ENCODE peak calls at places on chromosomes 4 and X, in four cellular contexts. One of them, this sample, is unnamed.

GRCh38 chr4:83113429-83113786 is 1.1 kb downstream of the PLAC8 start:
- DNase-seq in K562: no peak
- DNase-seq in H1: no peak
- DNase-seq in HepG2: no peak
- DNase-seq in this sample: no peak

GRCh38 chrX:78532363-78532762 is 126.8 kb downstream of the RTL3 start:
- DNase-seq in K562: no peak
- DNase-seq in H1: no peak
- DNase-seq in HepG2: no peak
- DNase-seq in this sample: no peak

GRCh38 chr4:660401-660800 is 13.7 kb downstream of the ATP5ME start:
- DNase-seq in K562: no peak
- DNase-seq in H1: no peak
- DNase-seq in HepG2: no peak
- DNase-seq in this sample: no peak

GRCh38 chrX:74349387-74349786 is 45.4 kb downstream of the ZCCHC13 start:
- DNase-seq in K562: no peak
- DNase-seq in H1: no peak
- DNase-seq in HepG2: peak
- DNase-seq in this sample: no peak

GRCh38 chrX:72201836-72202536 is 20.4 kb downstream of the PIN4 start:
- DNase-seq in K562: no peak
- DNase-seq in H1: no peak
- DNase-seq in HepG2: no peak
- DNase-seq in this sample: no peak

GRCh38 chrX:153474718-153475117 is 4.3 kb upstream of the HAUS7 start:
- DNase-seq in K562: peak
- DNase-seq in H1: no peak
- DNase-seq in HepG2: no peak
- DNase-seq in this sample: no peak

GRCh38 chr4:173404296-173404865 is 5.5 kb upstream of the SCRG1 start:
- DNase-seq in K562: no peak
- DNase-seq in H1: no peak
- DNase-seq in HepG2: no peak
- DNase-seq in this sample: no peak

GRCh38 chr4:55386073-55386472 is 9.7 kb upstream of the TMEM165 start:
- DNase-seq in K562: peak
- DNase-seq in H1: no peak
- DNase-seq in HepG2: peak
- DNase-seq in this sample: no peak

GRCh38 chrX:22314692-22315091 is 42.0 kb downstream of the CBLL2 start:
- DNase-seq in K562: no peak
- DNase-seq in H1: no peak
- DNase-seq in HepG2: no peak
- DNase-seq in this sample: no peak

GRCh38 chr4:110195561-110196205 is 2.7 kb downstream of the ELOVL6 start:
- DNase-seq in K562: no peak
- DNase-seq in H1: no peak
- DNase-seq in HepG2: no peak
- DNase-seq in this sample: no peak

GRCh38 chr4:137212601-137213000 is 319.7 kb downstream of the PCDH18 start:
- DNase-seq in K562: no peak
- DNase-seq in H1: no peak
- DNase-seq in HepG2: no peak
- DNase-seq in this sample: no peak

GRCh38 chrX:129566081-129566480 is 26.0 kb downstream of the OCRL start:
- DNase-seq in K562: no peak
- DNase-seq in H1: no peak
- DNase-seq in HepG2: no peak
- DNase-seq in this sample: no peak

GRCh38 chr4:92163348-92163747 is 140.4 kb upstream of the GRID2 start:
- DNase-seq in K562: no peak
- DNase-seq in H1: no peak
- DNase-seq in HepG2: no peak
- DNase-seq in this sample: peak

GRCh38 chr4:81905966-81906365 is 434.3 kb upstream of the RASGEF1B start:
- DNase-seq in K562: no peak
- DNase-seq in H1: no peak
- DNase-seq in HepG2: peak
- DNase-seq in this sample: no peak

GRCh38 chrX:63754860-63755579 is 30.0 kb downstream of the ARHGEF9 start:
- DNase-seq in K562: peak
- DNase-seq in H1: peak
- DNase-seq in HepG2: peak
- DNase-seq in this sample: peak

GRCh38 chrX:51148848-51149247 is 183.8 kb upstream of the NUDT10 start:
- DNase-seq in K562: no peak
- DNase-seq in H1: peak
- DNase-seq in HepG2: no peak
- DNase-seq in this sample: no peak

GRCh38 chrX:12497832-12498591 is 293.2 kb upstream of the PRPS2 start:
- DNase-seq in K562: peak
- DNase-seq in H1: no peak
- DNase-seq in HepG2: no peak
- DNase-seq in this sample: peak

GRCh38 chrX:47562615-47563243 is 1.7 kb downstream of the ARAF start:
- DNase-seq in K562: no peak
- DNase-seq in H1: no peak
- DNase-seq in HepG2: no peak
- DNase-seq in this sample: peak

GRCh38 chr4:8083086-8083825 is 75.4 kb downstream of the ABLIM2 start:
- DNase-seq in K562: no peak
- DNase-seq in H1: no peak
- DNase-seq in HepG2: no peak
- DNase-seq in this sample: no peak

GRCh38 chr4:1029957-1030520 is 18.6 kb downstream of the FGFRL1 start:
- DNase-seq in K562: peak
- DNase-seq in H1: no peak
- DNase-seq in HepG2: no peak
- DNase-seq in this sample: no peak

GRCh38 chr4:89024051-89024675 is 32.8 kb downstream of the FAM13A start:
- DNase-seq in K562: peak
- DNase-seq in H1: no peak
- DNase-seq in HepG2: peak
- DNase-seq in this sample: peak

GRCh38 chrX:97844943-97845342 is 961.2 kb downstream of the RPA4 start:
- DNase-seq in K562: no peak
- DNase-seq in H1: no peak
- DNase-seq in HepG2: no peak
- DNase-seq in this sample: no peak

GRCh38 chr4:139740531-139741041 is 75.0 kb downstream of the MGST2 start:
- DNase-seq in K562: no peak
- DNase-seq in H1: no peak
- DNase-seq in HepG2: peak
- DNase-seq in this sample: peak

GRCh38 chr4:38980903-38981676 is 51.1 kb downstream of the TMEM156 start:
- DNase-seq in K562: no peak
- DNase-seq in H1: no peak
- DNase-seq in HepG2: peak
- DNase-seq in this sample: no peak

GRCh38 chrX:69538321-69538876 is 34.3 kb downstream of the NALF2 start:
- DNase-seq in K562: peak
- DNase-seq in H1: peak
- DNase-seq in HepG2: peak
- DNase-seq in this sample: peak

GRCh38 chr4:42512226-42512625 is 114.9 kb downstream of the SHISA3 start:
- DNase-seq in K562: no peak
- DNase-seq in H1: no peak
- DNase-seq in HepG2: no peak
- DNase-seq in this sample: no peak

GRCh38 chrX:5632887-5633286 is 595.8 kb downstream of the NLGN4X start:
- DNase-seq in K562: no peak
- DNase-seq in H1: no peak
- DNase-seq in HepG2: no peak
- DNase-seq in this sample: no peak

GRCh38 chr4:165085946-165086345 is 26.7 kb downstream of the TMEM192 start:
- DNase-seq in K562: no peak
- DNase-seq in H1: no peak
- DNase-seq in HepG2: no peak
- DNase-seq in this sample: no peak

GRCh38 chr4:5638976-5639375 is 69.4 kb downstream of the EVC2 start:
- DNase-seq in K562: no peak
- DNase-seq in H1: no peak
- DNase-seq in HepG2: no peak
- DNase-seq in this sample: no peak

GRCh38 chr4:86973668-86974067 is 38.9 kb downstream of the AFF1 start:
- DNase-seq in K562: no peak
- DNase-seq in H1: no peak
- DNase-seq in HepG2: peak
- DNase-seq in this sample: no peak

GRCh38 chr4:155442267-155443105 is 65.7 kb upstream of the MAP9 start:
- DNase-seq in K562: peak
- DNase-seq in H1: peak
- DNase-seq in HepG2: peak
- DNase-seq in this sample: peak

GRCh38 chr4:178185517-178185916 is 743.3 kb upstream of the AGA start:
- DNase-seq in K562: no peak
- DNase-seq in H1: no peak
- DNase-seq in HepG2: no peak
- DNase-seq in this sample: no peak

GRCh38 chr4:102321260-102321991 is 23.9 kb downstream of the SLC39A8 start:
- DNase-seq in K562: no peak
- DNase-seq in H1: no peak
- DNase-seq in HepG2: no peak
- DNase-seq in this sample: no peak

GRCh38 chrX:816411-816810 is 185.8 kb downstream of the SHOX start:
- DNase-seq in K562: no peak
- DNase-seq in H1: no peak
- DNase-seq in HepG2: no peak
- DNase-seq in this sample: no peak

GRCh38 chr4:2333356-2333841 is 71.5 kb upstream of the MXD4 start:
- DNase-seq in K562: peak
- DNase-seq in H1: no peak
- DNase-seq in HepG2: no peak
- DNase-seq in this sample: no peak

GRCh38 chr4:71147261-71147660 is 153.8 kb downstream of the DCK start:
- DNase-seq in K562: no peak
- DNase-seq in H1: no peak
- DNase-seq in HepG2: no peak
- DNase-seq in this sample: no peak

GRCh38 chrX:10329984-10330383 is 173.2 kb downstream of the CLCN4 start:
- DNase-seq in K562: no peak
- DNase-seq in H1: no peak
- DNase-seq in HepG2: no peak
- DNase-seq in this sample: no peak

GRCh38 chrX:23953908-23954269 is 46.1 kb downstream of the CXorf58 start:
- DNase-seq in K562: peak
- DNase-seq in H1: no peak
- DNase-seq in HepG2: no peak
- DNase-seq in this sample: no peak

GRCh38 chr4:28351826-28352225 is 1491.2 kb downstream of the STIM2 start:
- DNase-seq in K562: no peak
- DNase-seq in H1: no peak
- DNase-seq in HepG2: no peak
- DNase-seq in this sample: no peak

GRCh38 chr4:138235419-138235952 is 6.7 kb downstream of the SLC7A11 start:
- DNase-seq in K562: peak
- DNase-seq in H1: no peak
- DNase-seq in HepG2: no peak
- DNase-seq in this sample: peak
- TF ChIP-seq CEBPB in K562: no peak
- TF ChIP-seq CEBPB in H1: no peak
- TF ChIP-seq CEBPB in HepG2: no peak
- TF ChIP-seq CEBPB in this sample: no peak

DNA sequence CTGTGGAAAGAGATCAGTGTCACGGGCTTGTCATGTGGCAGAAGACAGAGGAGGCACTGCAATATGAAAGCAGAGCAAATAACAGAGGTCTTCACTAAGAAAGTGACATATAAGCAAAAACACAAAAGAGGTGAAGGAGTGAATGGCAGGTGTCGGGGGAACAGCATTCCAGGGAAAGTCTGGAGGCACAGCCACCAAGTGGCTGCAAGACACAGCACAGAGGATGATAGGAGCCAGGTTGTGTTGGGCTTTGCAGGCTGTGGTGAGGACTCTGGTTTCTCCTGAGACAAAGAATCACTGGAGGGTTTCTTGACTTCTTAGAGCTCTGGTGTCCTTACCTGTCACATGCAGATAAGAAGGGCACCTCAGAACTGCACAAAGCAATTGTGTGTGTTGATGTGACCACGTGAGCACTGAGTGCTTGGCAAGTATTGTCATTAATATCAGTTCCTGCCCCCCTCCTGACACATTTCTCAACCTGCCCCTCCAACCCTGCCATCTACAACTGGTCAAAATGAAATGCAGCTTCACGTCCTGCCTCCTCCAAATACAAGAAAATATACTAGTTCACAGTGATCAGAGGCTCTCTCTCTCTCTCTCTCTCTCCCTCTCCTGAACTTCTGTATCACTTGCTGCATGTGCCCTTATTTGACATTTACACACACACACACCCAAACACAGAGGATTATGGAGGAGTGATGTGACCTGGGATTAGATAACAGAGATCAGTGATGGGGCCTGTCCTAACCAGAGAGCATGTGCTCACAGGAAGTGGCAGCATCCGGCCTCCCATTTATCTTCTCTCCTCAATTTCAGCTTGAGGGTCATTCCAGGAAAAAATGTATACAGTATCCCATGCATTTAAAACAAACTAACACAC is 143.2 kb downstream of the TSPAN5 start:
- DNase-seq in K562: no peak
- DNase-seq in H1: no peak
- DNase-seq in HepG2: no peak
- DNase-seq in this sample: no peak
- H3K27ac ChIP-seq in K562: peak
- H3K27ac ChIP-seq in H1: no peak
- H3K27ac ChIP-seq in HepG2: no peak
- H3K27ac ChIP-seq in this sample: peak

GRCh38 chr4:124757121-124757520 is 44.6 kb upstream of the ANKRD50 start:
- DNase-seq in K562: no peak
- DNase-seq in H1: no peak
- DNase-seq in HepG2: no peak
- DNase-seq in this sample: no peak
- TF ChIP-seq JUN in K562: no peak
- TF ChIP-seq JUN in H1: no peak
- TF ChIP-seq JUN in HepG2: no peak
- TF ChIP-seq JUN in this sample: no peak

GRCh38 chr4:22190855-22191254 is 242.3 kb upstream of the KCNIP4 start:
- DNase-seq in K562: no peak
- DNase-seq in H1: no peak
- DNase-seq in HepG2: no peak
- DNase-seq in this sample: no peak
- TF ChIP-seq CEBPB in K562: no peak
- TF ChIP-seq CEBPB in H1: no peak
- TF ChIP-seq CEBPB in HepG2: no peak
- TF ChIP-seq CEBPB in this sample: no peak